ENCODE peak calls at places on chromosomes 2 and 18, in ten cellular contexts. S, M, L, J, V, Q, K, D, X and N are unnamed samples.

GRCh38 chr2:54386993-54387590 is 69.0 kb upstream of the SPTBN1 start:
- DNase-seq in S (no peak), M (peak; percentile 63), L (no peak), J (no peak), V (no peak), Q (peak; percentile 28), K (no peak), D (no peak), X (no peak), N (no peak)

GRCh38 chr2:123073956-123074355 is 951.1 kb upstream of the CNTNAP5 start:
- DNase-seq in S (no peak), M (no peak), L (no peak), J (no peak), V (no peak), Q (no peak), K (no peak), D (no peak), X (no peak), N (no peak)

GRCh38 chr2:161424179-161424763 is 8.2 kb downstream of the TBR1 start:
- DNase-seq in S (no peak), M (no peak), L (no peak), J (no peak), V (no peak), Q (no peak), K (no peak), D (no peak), X (no peak), N (no peak)

GRCh38 chr2:239927424-239927981 is 97.6 kb downstream of the NDUFA10 start:
- DNase-seq in S (peak; percentile 61), M (peak; percentile 93), L (no peak), J (peak; percentile 92), V (peak; percentile 1), Q (peak; percentile 42), K (peak; percentile 59), D (peak; percentile 62), X (no peak), N (peak; percentile 2)

GRCh38 chr18:62717059-62717849 is 1.9 kb downstream of the PHLPP1 start:
- DNase-seq in S (peak; percentile 16), M (peak; percentile 71), L (peak; percentile 56), J (peak; percentile 53), V (peak; percentile 30), Q (no peak), K (no peak), D (no peak), X (peak; percentile 7), N (no peak)

GRCh38 chr2:228522977-228523376 is 341.5 kb upstream of the SPHKAP start:
- DNase-seq in S (no peak), M (no peak), L (no peak), J (no peak), V (no peak), Q (no peak), K (no peak), D (no peak), X (no peak), N (no peak)

GRCh38 chr18:68969027-68969426 is 171.1 kb downstream of the CCDC102B start:
- DNase-seq in S (no peak), M (no peak), L (no peak), J (no peak), V (no peak), Q (no peak), K (no peak), D (peak; percentile 31), X (no peak), N (no peak)

GRCh38 chr2:222707689-222708273 is 36.3 kb downstream of the MOGAT1 start:
- DNase-seq in S (peak; percentile 12), M (peak; percentile 87), L (peak; percentile 32), J (no peak), V (no peak), Q (peak; percentile 77), K (no peak), D (no peak), X (no peak), N (no peak)

GRCh38 chr2:50347355-50348044 is 684.4 kb downstream of the NRXN1 start:
- DNase-seq in S (no peak), M (no peak), L (no peak), J (no peak), V (peak; percentile 53), Q (no peak), K (no peak), D (peak; percentile 40), X (peak; percentile 45), N (no peak)

GRCh38 chr18:74063023-74063422 is 84.6 kb downstream of the FBXO15 start:
- DNase-seq in S (no peak), M (no peak), L (peak; percentile 9), J (no peak), V (no peak), Q (no peak), K (no peak), D (no peak), X (no peak), N (no peak)
- TF ChIP-seq CTCF in S (no peak), M (no peak), L (no peak), J (no peak), V (no peak), Q (no peak), K (no peak), D (no peak), X (no peak), N (no peak)

GRCh38 chr18:657311-657997 is at the start of gene TYMS:
- DNase-seq in S (peak; percentile 10), M (peak; percentile 51), L (peak; percentile 85), J (peak; percentile 86), V (no peak), Q (no peak), K (peak; percentile 60), D (peak; percentile 74), X (peak; percentile 61), N (no peak)
- TF ChIP-seq CTCF in S (no peak), M (no peak), L (no peak), J (no peak), V (no peak), Q (no peak), K (peak; percentile 9), D (no peak), X (no peak), N (no peak)

GRCh38 chr2:79138385-79138784 is 18.1 kb downstream of the REG1A start:
- DNase-seq in S (no peak), M (no peak), L (no peak), J (no peak), V (no peak), Q (no peak), K (no peak), D (no peak), X (no peak), N (no peak)

GRCh38 chr2:79139423-79139822 is 19.1 kb downstream of the REG1A start:
- DNase-seq in S (no peak), M (no peak), L (no peak), J (no peak), V (no peak), Q (no peak), K (no peak), D (no peak), X (no peak), N (no peak)
- TF ChIP-seq CTCF in S (no peak), M (no peak), L (no peak), J (no peak), V (no peak), Q (no peak), K (no peak), D (no peak), X (no peak), N (no peak)

GRCh38 chr2:12504443-12504842 is 212.3 kb upstream of the TRIB2 start:
- DNase-seq in S (no peak), M (peak; percentile 57), L (peak; percentile 65), J (no peak), V (no peak), Q (no peak), K (no peak), D (no peak), X (no peak), N (no peak)
- TF ChIP-seq CTCF in S (no peak), M (no peak), L (no peak), J (no peak), V (no peak), Q (no peak), K (no peak), D (no peak), X (no peak), N (no peak)

GRCh38 chr2:196719565-196719872 is 80.0 kb downstream of the GTF3C3 start:
- DNase-seq in S (no peak), M (no peak), L (no peak), J (no peak), V (no peak), Q (no peak), K (no peak), D (no peak), X (no peak), N (no peak)

GRCh38 chr2:196718394-196718793 is 78.9 kb downstream of the CCDC150 start:
- DNase-seq in S (no peak), M (no peak), L (no peak), J (no peak), V (no peak), Q (no peak), K (no peak), D (no peak), X (no peak), N (no peak)

GRCh38 chr2:196718796-196719564 is 79.5 kb downstream of the CCDC150 start:
- DNase-seq in S (peak; percentile 43), M (peak; percentile 75), L (no peak), J (no peak), V (no peak), Q (no peak), K (no peak), D (peak; percentile 55), X (peak; percentile 15), N (peak; percentile 73)
- TF ChIP-seq CTCF in S (peak; percentile 51), M (peak; percentile 18), L (no peak), J (no peak), V (no peak), Q (peak; percentile 33), K (no peak), D (peak; percentile 54), X (no peak), N (peak; percentile 49)

DNA sequence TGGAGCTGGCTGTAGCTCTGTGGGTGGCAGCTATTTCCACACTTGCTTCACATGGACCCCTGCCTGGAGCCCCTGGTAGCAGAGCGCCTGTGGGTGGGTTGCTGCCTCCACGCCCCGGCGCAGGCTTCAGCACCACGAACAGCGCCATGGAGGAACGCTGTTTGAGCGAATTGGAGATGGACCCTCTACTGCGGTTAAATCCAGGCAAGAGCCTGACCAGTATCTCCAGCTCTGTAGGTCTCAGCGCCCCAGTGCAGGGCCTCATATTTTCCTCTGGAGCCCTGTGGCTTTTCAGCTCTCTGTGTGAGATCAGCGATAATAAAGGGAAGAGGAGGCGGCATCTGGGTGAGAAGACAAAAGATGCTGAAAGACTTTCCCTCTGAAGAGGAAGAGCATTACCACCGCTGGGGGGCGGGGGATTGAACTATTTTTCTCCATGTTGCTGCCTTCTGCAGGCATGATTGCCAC is 12.0 kb downstream of the ONECUT2 start:
- DNase-seq in S (no peak), M (peak; percentile 18), L (no peak), J (no peak), V (no peak), Q (no peak), K (no peak), D (no peak), X (peak; percentile 92), N (no peak)
- TF ChIP-seq CTCF in S (no peak), M (no peak), L (no peak), J (no peak), V (no peak), Q (no peak), K (no peak), D (peak; percentile 5), X (peak; percentile 44), N (no peak)